ENCODE peak calls at places on chromosomes 3 and 15, in seven cellular contexts. D is HL-60, V is bronchial epithelial cell, G is Calu3, I is tibial artery, Q is AG10803, B is cardiac muscle cell. A is an unnamed sample.

GRCh38 chr3:50415813-50416212 is 56.5 kb upstream of the TMEM115 start:
- DNase-seq in V (no peak), I (no peak), B (no peak), D (no peak), Q (no peak), G (no peak), A (no peak)

GRCh38 chr15:88920186-88920891 is 7.2 kb upstream of the MFGE8 start:
- DNase-seq in I (no peak), D (no peak), Q (peak), B (no peak), V (peak), G (no peak), A (no peak)

GRCh38 chr3:50971487-50971924 is 296.8 kb downstream of the DOCK3 start:
- DNase-seq in V (peak), D (peak), B (peak), Q (peak), G (peak), I (no peak), A (peak)

GRCh38 chr3:52372822-52373504 is 56.8 kb downstream of the DNAH1 start:
- DNase-seq in D (peak), I (no peak), G (no peak), B (no peak), Q (no peak), V (no peak), A (peak)

GRCh38 chr3:55885721-55886120 is 398.6 kb upstream of the WNT5A start:
- DNase-seq in B (peak), I (no peak), Q (peak), D (peak), V (peak), G (no peak), A (no peak)

GRCh38 chr3:171873561-171873960 is 30.4 kb downstream of the TMEM212 start:
- DNase-seq in V (peak), I (no peak), D (no peak), Q (peak), B (peak), G (no peak), A (no peak)

GRCh38 chr3:39103791-39104552 is 3.5 kb downstream of the GORASP1 start:
- DNase-seq in D (no peak), I (no peak), B (no peak), Q (no peak), G (no peak), V (no peak), A (no peak)

GRCh38 chr15:53251998-53252397 is 461.9 kb upstream of the ONECUT1 start:
- DNase-seq in V (no peak), I (no peak), B (no peak), Q (no peak), G (peak), D (no peak), A (no peak)

GRCh38 chr3:47578119-47578630 is 490 bp downstream of the CSPG5 start:
- DNase-seq in B (no peak), V (no peak), D (no peak), I (no peak), Q (no peak), G (peak), A (peak)

GRCh38 chr3:196210673-196211556 is at the start of gene ZDHHC19:
- DNase-seq in B (no peak), V (no peak), Q (no peak), I (no peak), G (no peak), D (no peak), A (no peak)

GRCh38 chr3:107981471-107982111 is 109.2 kb downstream of the CD47 start:
- DNase-seq in Q (no peak), D (no peak), I (no peak), B (peak), V (no peak), G (peak), A (no peak)

GRCh38 chr15:33810083-33810595 is 158.2 kb upstream of the CHRM5 start:
- DNase-seq in I (no peak), D (no peak), G (no peak), V (no peak), Q (no peak), B (no peak), A (no peak)

GRCh38 chr3:64650710-64651109 is 37.1 kb downstream of the ADAMTS9 start:
- DNase-seq in Q (peak), D (no peak), G (no peak), V (peak), B (peak), I (no peak), A (no peak)

GRCh38 chr15:62853114-62853832 is 189.3 kb upstream of the TPM1 start:
- DNase-seq in G (peak), V (peak), I (no peak), D (no peak), B (no peak), Q (peak), A (no peak)

GRCh38 chr3:168977696-168978374 is 685.7 kb downstream of the MECOM start:
- DNase-seq in I (no peak), Q (no peak), G (no peak), V (peak), D (no peak), B (peak), A (no peak)

GRCh38 chr3:54826255-54826691 is 101.6 kb downstream of the LRTM1 start:
- DNase-seq in I (no peak), D (no peak), Q (peak), B (no peak), V (peak), G (no peak), A (no peak)

GRCh38 chr15:80182611-80183210 is 29.9 kb downstream of the FAH start:
- DNase-seq in Q (peak), I (no peak), V (no peak), B (peak), G (no peak), D (no peak), A (no peak)

GRCh38 chr3:64225695-64226499 is 631 bp upstream of the PRICKLE2 start:
- DNase-seq in D (no peak), V (no peak), B (no peak), I (no peak), Q (no peak), G (no peak), A (no peak)

GRCh38 chr3:27971600-27971999 is 249.5 kb upstream of the EOMES start:
- DNase-seq in Q (no peak), B (no peak), G (no peak), I (no peak), V (no peak), D (no peak), A (no peak)

DNA sequence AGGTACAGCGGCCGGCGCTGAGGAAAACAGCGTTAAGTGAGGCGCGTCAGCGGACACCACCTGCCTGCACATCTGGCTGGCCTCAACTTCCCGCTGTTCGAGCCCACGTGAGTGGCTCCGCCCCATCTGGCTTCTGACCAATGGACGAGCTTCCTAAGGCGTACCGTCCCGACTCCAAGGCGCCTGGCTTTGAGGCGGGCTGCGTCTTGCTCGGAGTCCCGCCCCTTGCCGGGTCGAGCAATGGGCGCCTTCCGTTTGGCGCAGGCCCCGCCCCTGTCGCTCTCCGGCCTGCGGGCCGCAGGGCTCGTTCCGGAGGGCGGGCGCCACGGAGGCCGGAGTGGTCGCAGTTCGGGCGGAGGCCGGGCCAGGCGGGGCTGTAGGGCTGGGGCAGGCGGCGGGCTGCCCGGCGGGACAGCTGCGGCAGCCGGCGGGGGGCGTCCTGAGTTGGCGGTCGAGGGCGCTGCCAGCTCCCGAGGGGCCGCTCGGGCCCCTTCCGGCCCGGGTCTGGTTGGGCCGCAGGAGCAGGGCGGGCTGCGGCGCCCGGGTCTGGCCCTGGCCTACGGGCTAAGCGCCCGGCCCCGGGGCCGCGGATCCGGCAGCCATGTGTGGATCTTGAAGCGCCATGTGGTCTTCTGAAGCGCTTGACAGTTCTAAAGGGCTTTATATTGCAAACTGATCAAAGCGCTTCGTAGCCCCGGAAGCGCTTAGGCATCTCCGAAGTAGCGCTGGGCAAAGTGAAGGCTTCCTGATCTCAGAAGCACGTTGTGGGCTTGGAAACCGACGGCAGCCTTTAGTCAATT is at the start of gene TATDN2:
- DNase-seq in I (peak), D (peak), G (peak), Q (peak), B (peak), V (peak), A (peak)
- TF ChIP-seq CTCF in I (no peak), D (no peak), G (no peak), Q (no peak), B (no peak), V (no peak), A (no peak)

GRCh38 chr3:124620600-124621063 is 109.6 kb upstream of the UMPS start:
- DNase-seq in B (peak), D (no peak), V (peak), G (peak), Q (peak), I (no peak), A (no peak)
- TF ChIP-seq CTCF in B (peak), D (no peak), V (no peak), G (no peak), Q (no peak), I (no peak), A (no peak)

GRCh38 chr3:901953-902778 is 190.7 kb upstream of the CNTN6 start:
- DNase-seq in I (no peak), B (peak), Q (no peak), D (no peak), G (no peak), V (peak), A (no peak)
- TF ChIP-seq CTCF in I (no peak), B (peak), Q (peak), D (peak), G (peak), V (peak), A (peak)

GRCh38 chr3:7407107-7407506 is 546.2 kb downstream of the GRM7 start:
- DNase-seq in B (no peak), V (peak), I (no peak), G (no peak), D (no peak), Q (no peak), A (no peak)

GRCh38 chr3:7410782-7411181 is 549.9 kb downstream of the GRM7 start:
- DNase-seq in G (no peak), Q (no peak), I (no peak), D (no peak), B (peak), V (no peak), A (no peak)
- TF ChIP-seq CTCF in G (no peak), Q (no peak), I (no peak), D (no peak), B (no peak), V (no peak), A (no peak)

GRCh38 chr15:101273534-101273933 is 3.8 kb downstream of the SELENOS start:
- DNase-seq in I (no peak), B (no peak), V (no peak), D (no peak), Q (no peak), G (no peak), A (no peak)

GRCh38 chr15:101277038-101277822 is at the start of gene SELENOS:
- DNase-seq in D (peak), I (peak), G (peak), Q (peak), V (peak), B (peak), A (peak)

GRCh38 chr15:101277943-101278564 is 769 bp upstream of the SELENOS start:
- DNase-seq in G (no peak), D (no peak), I (no peak), Q (no peak), B (no peak), V (no peak), A (no peak)

GRCh38 chr15:101275018-101275417 is 2.3 kb downstream of the SELENOS start:
- DNase-seq in I (no peak), G (no peak), V (no peak), D (no peak), B (no peak), Q (no peak), A (no peak)

GRCh38 chr15:101276501-101277037 is 716 bp downstream of the SELENOS start:
- DNase-seq in V (peak), Q (peak), D (no peak), G (peak), B (peak), I (no peak), A (no peak)
- TF ChIP-seq CTCF in V (peak), Q (peak), D (no peak), G (peak), B (peak), I (peak), A (peak)